ENCODE peak calls at places on chromosomes 16 and 17, in five cellular contexts. W is coronary artery, H is mucosa of descending colon, E is lung, C is GM20000. Q is an unnamed sample.

GRCh38 chr16:11682655-11683096 is 14.4 kb downstream of the SNN start:
- DNase-seq in W (no peak), H (no peak), E (no peak), C (no peak), Q (no peak)

GRCh38 chr16:83199012-83199411 is 572.2 kb downstream of the CDH13 start:
- DNase-seq in W (no peak), H (no peak), E (no peak), C (no peak), Q (no peak)

GRCh38 chr16:397736-398332 is 835 bp downstream of the NME4 start:
- DNase-seq in W (peak; percentile 91), H (peak; percentile 84), E (no peak), C (peak; percentile 78), Q (peak; percentile 58)

GRCh38 chr16:51151435-51151950 is 423 bp upstream of the SALL1 start:
- DNase-seq in W (no peak), H (no peak), E (no peak), C (no peak), Q (no peak)

GRCh38 chr17:47654991-47655390 is 5.3 kb downstream of the KPNB1 start:
- DNase-seq in W (no peak), H (no peak), E (no peak), C (no peak), Q (no peak)

GRCh38 chr16:69115361-69115760 is 9.9 kb downstream of the HAS3 start:
- DNase-seq in W (no peak), H (no peak), E (no peak), C (no peak), Q (no peak)

GRCh38 chr16:50861451-50861850 is 119.6 kb downstream of the CYLD start:
- DNase-seq in W (peak; percentile 31), H (no peak), E (no peak), C (no peak), Q (no peak)

GRCh38 chr16:65618335-65618734 is 496.5 kb upstream of the CDH11 start:
- DNase-seq in W (no peak), H (no peak), E (no peak), C (no peak), Q (no peak)

GRCh38 chr16:83533193-83533592 is 274.6 kb upstream of the HSBP1 start:
- DNase-seq in W (no peak), H (no peak), E (no peak), C (no peak), Q (no peak)

GRCh38 chr17:39921323-39921722 is 2.9 kb upstream of the GSDMB start:
- DNase-seq in W (no peak), H (no peak), E (no peak), C (no peak), Q (no peak)
- TF ChIP-seq CTCF in W (no peak), H (no peak), E (no peak), C (no peak), Q (no peak)

GRCh38 chr17:7330099-7331015 is 1.2 kb upstream of the NEURL4 start:
- DNase-seq in W (peak; percentile 91), H (peak; percentile 87), E (peak; percentile 81), C (peak; percentile 87), Q (peak; percentile 91)

GRCh38 chr17:7327501-7327900 is 1.6 kb downstream of the NEURL4 start:
- DNase-seq in W (no peak), H (no peak), E (no peak), C (no peak), Q (no peak)

GRCh38 chr17:7328009-7328408 is 1.1 kb downstream of the NEURL4 start:
- DNase-seq in W (no peak), H (no peak), E (no peak), C (no peak), Q (no peak)

GRCh38 chr17:7328840-7329359 is at the start of gene NEURL4:
- DNase-seq in W (no peak), H (no peak), E (no peak), C (peak; percentile 63), Q (no peak)

DNA sequence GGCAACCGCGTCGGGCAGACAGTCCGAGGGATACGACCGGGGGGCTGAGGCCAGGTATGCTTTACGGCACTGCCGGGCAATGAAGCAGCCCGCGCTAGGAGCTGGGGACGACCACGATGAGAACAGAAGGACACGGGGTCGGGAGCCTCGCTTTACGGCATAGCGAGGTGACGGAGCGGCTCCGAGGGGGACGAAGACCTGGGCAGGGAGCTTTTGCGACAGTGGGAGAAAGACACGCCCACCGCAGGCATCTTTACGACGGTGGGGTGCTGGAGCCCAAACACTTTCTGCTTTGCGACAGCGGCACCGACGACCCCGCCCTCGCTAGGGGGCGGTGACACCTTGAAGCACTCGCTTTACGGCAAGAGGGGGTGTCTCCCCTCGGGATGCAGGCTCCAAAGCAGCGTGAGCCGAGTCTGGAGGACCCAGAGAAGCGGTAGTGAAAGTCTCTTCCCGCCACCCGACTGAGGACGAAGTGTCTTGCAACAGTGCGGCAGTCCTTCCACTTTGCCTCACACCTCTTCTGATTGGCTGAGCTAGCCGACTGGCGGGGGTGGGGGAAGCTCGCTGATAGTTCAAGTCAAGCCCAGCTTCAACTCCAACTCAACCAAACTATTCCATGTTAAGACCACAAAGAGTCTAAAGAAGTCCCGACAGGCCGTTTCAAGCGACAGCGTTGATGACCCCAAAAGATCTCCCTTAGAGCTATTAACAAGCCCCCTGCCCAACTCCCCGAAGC is 394 bp upstream of the NEURL4 start:
- DNase-seq in W (peak; percentile 99), H (peak; percentile 99), E (peak; percentile 98), C (peak; percentile 97), Q (peak; percentile 96)
- TF ChIP-seq CTCF in W (no peak), H (no peak), E (no peak), C (no peak), Q (no peak)

DNA sequence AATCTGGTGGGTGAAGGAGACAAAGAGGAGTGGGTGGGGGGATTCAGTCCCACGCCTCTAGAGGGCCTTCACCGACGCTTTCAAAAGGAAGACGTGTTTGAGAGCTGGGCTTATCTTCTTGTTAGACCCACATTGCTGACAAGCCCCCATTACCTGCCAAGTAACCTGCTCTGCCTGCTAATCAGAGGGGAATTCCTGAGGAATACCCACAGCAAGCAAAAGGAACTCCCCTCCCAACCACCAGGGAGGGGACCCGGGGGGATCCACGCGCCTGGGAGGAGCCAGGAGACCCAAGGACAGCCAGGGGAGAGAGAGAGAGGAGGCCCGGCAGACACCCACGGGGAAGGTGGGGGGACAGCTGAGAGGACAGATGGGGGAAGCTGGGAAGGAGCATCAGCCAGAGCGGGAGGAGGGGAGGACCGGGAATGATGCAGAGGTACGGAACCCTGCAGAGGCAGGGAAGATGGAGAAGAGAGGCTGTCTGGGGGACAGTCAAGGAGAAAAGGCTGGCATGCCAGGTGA is 986 bp downstream of the MTMR4 start:
- DNase-seq in W (no peak), H (no peak), E (no peak), C (peak; percentile 62), Q (peak; percentile 69)
- TF ChIP-seq CTCF in W (no peak), H (no peak), E (no peak), C (no peak), Q (no peak)

GRCh38 chr16:86049641-86050040 is 150.7 kb downstream of the IRF8 start:
- DNase-seq in W (no peak), H (no peak), E (no peak), C (no peak), Q (no peak)

GRCh38 chr16:86052115-86052670 is 153.2 kb downstream of the IRF8 start:
- DNase-seq in W (no peak), H (no peak), E (no peak), C (no peak), Q (no peak)

GRCh38 chr16:86050111-86050510 is 151.1 kb downstream of the IRF8 start:
- DNase-seq in W (no peak), H (no peak), E (no peak), C (no peak), Q (no peak)

GRCh38 chr16:86051376-86052114 is 152.6 kb downstream of the IRF8 start:
- DNase-seq in W (no peak), H (no peak), E (no peak), C (no peak), Q (no peak)

GRCh38 chr16:86050591-86051375 is 151.8 kb downstream of the IRF8 start:
- DNase-seq in W (no peak), H (no peak), E (no peak), C (no peak), Q (no peak)
- TF ChIP-seq CTCF in W (no peak), H (no peak), E (no peak), C (no peak), Q (no peak)

Q was measured in GM13976.